ENCODE peak calls at places on chromosome 10, in seven cellular contexts. P is NCI-H460; J is GM12891; H is left lung; G is stimulated activated CD8-positive, alpha-beta memory T cell treated with anti-CD3 and anti-CD28 coated beads, Interleukin-7, amount 100 ng/mL, for 4 hours; L is fibroblast of pulmonary artery; K is Caco-2. M is an unnamed sample.
A peak's percentile ranks its signal among the peaks of the same experiment; 100 is the strongest.

GRCh38 chr10:70602665-70603438 is at the start of gene PRF1:
- DNase-seq in P (no peak), J (peak; percentile 59), H (no peak), G (peak; percentile 85), L (no peak), K (no peak), M (no peak)

GRCh38 chr10:128440513-128441160 is 314.4 kb upstream of the MKI67 start:
- DNase-seq in P (no peak), J (no peak), H (no peak), G (no peak), L (no peak), K (no peak), M (no peak)

GRCh38 chr10:34346516-34347150 is 468.5 kb downstream of the PARD3 start:
- DNase-seq in P (no peak), J (no peak), H (no peak), G (no peak), L (no peak), K (no peak), M (no peak)

GRCh38 chr10:124011464-124011863 is 81.9 kb downstream of the CHST15 start:
- DNase-seq in P (no peak), J (no peak), H (peak; percentile 22), G (no peak), L (no peak), K (no peak), M (no peak)

GRCh38 chr10:97868134-97868685 is 18.6 kb downstream of the GOLGA7B start:
- DNase-seq in P (no peak), J (no peak), H (no peak), G (no peak), L (no peak), K (no peak), M (no peak)

GRCh38 chr10:106175760-106176377 is 988.6 kb downstream of the SORCS1 start:
- DNase-seq in P (peak; percentile 36), J (no peak), H (no peak), G (no peak), L (peak; percentile 65), K (peak; percentile 2), M (peak; percentile 62)

GRCh38 chr10:6204341-6205191 is 1.8 kb downstream of the PFKFB3 start:
- DNase-seq in P (no peak), J (no peak), H (peak; percentile 77), G (no peak), L (peak; percentile 78), K (no peak), M (peak; percentile 89)

GRCh38 chr10:112224933-112225529 is 41.5 kb upstream of the GPAM start:
- DNase-seq in P (no peak), J (no peak), H (no peak), G (no peak), L (no peak), K (no peak), M (no peak)

GRCh38 chr10:17444062-17444714 is 10.2 kb downstream of the ST8SIA6 start:
- DNase-seq in P (no peak), J (no peak), H (no peak), G (no peak), L (no peak), K (no peak), M (no peak)

GRCh38 chr10:89095701-89096391 is 105.2 kb downstream of the FAS start:
- DNase-seq in P (no peak), J (no peak), H (no peak), G (no peak), L (no peak), K (no peak), M (no peak)

GRCh38 chr10:63520463-63521388 is 475 bp upstream of the REEP3 start:
- DNase-seq in P (peak; percentile 60), J (peak; percentile 50), H (peak; percentile 71), G (peak; percentile 47), L (peak; percentile 72), K (peak; percentile 91), M (no peak)

GRCh38 chr10:24249829-24250415 is 41.0 kb downstream of the KIAA1217 start:
- DNase-seq in P (no peak), J (no peak), H (no peak), G (no peak), L (peak; percentile 88), K (peak; percentile 43), M (peak; percentile 56)

GRCh38 chr10:128971324-128971723 is 495.7 kb upstream of the MGMT start:
- DNase-seq in P (no peak), J (no peak), H (no peak), G (no peak), L (no peak), K (no peak), M (no peak)

GRCh38 chr10:11610151-11610854 is 1.1 kb downstream of the USP6NL start:
- DNase-seq in P (no peak), J (no peak), H (no peak), G (no peak), L (peak; percentile 20), K (no peak), M (no peak)

GRCh38 chr10:27701971-27702537 is 43.6 kb downstream of the MKX start:
- DNase-seq in P (no peak), J (no peak), H (no peak), G (no peak), L (no peak), K (no peak), M (no peak)

GRCh38 chr10:109866168-109866994 is 56.9 kb downstream of the XPNPEP1 start:
- DNase-seq in P (no peak), J (no peak), H (no peak), G (no peak), L (peak; percentile 62), K (peak; percentile 15), M (peak; percentile 33)

GRCh38 chr10:88370713-88371112 is 212.4 kb downstream of the RNLS start:
- DNase-seq in P (no peak), J (no peak), H (no peak), G (no peak), L (no peak), K (no peak), M (no peak)

GRCh38 chr10:6678211-6678803 is 98.2 kb upstream of the PRKCQ start:
- DNase-seq in P (peak; percentile 39), J (no peak), H (no peak), G (peak; percentile 40), L (peak; percentile 67), K (peak; percentile 66), M (peak; percentile 49)

GRCh38 chr10:49611166-49611814 is 1.2 kb downstream of the SLC18A3 start:
- DNase-seq in P (no peak), J (no peak), H (no peak), G (no peak), L (no peak), K (no peak), M (no peak)

GRCh38 chr10:127216284-127216683 is 19.9 kb upstream of the INSYN2A start:
- DNase-seq in P (no peak), J (no peak), H (no peak), G (no peak), L (no peak), K (no peak), M (no peak)

GRCh38 chr10:19200211-19200610 is 151.6 kb downstream of the MALRD1 start:
- DNase-seq in P (no peak), J (no peak), H (no peak), G (no peak), L (no peak), K (no peak), M (no peak)

GRCh38 chr10:29702288-29703164 is 67.8 kb upstream of the SVIL start:
- DNase-seq in P (no peak), J (no peak), H (no peak), G (no peak), L (peak; percentile 37), K (no peak), M (no peak)

GRCh38 chr10:44043646-44044368 is 341.1 kb downstream of the CXCL12 start:
- DNase-seq in P (no peak), J (no peak), H (no peak), G (no peak), L (no peak), K (no peak), M (no peak)

GRCh38 chr10:72315054-72315453 is 39.7 kb downstream of the DNAJB12 start:
- DNase-seq in P (no peak), J (no peak), H (no peak), G (no peak), L (no peak), K (no peak), M (no peak)

GRCh38 chr10:4902571-4903011 is 60.6 kb upstream of the AKR1C1 start:
- DNase-seq in P (no peak), J (no peak), H (no peak), G (no peak), L (peak; percentile 77), K (no peak), M (peak; percentile 77)

GRCh38 chr10:112783653-112784426 is 166.2 kb upstream of the TCF7L2 start:
- DNase-seq in P (no peak), J (no peak), H (no peak), G (no peak), L (no peak), K (no peak), M (no peak)

GRCh38 chr10:49393757-49394156 is 2.1 kb downstream of the DRGX start:
- DNase-seq in P (no peak), J (no peak), H (no peak), G (no peak), L (no peak), K (no peak), M (no peak)

GRCh38 chr10:89887830-89888229 is 186.4 kb downstream of the KIF20B start:
- DNase-seq in P (no peak), J (no peak), H (no peak), G (no peak), L (no peak), K (no peak), M (no peak)

GRCh38 chr10:132397036-132397541 is at the start of gene PWWP2B:
- DNase-seq in P (no peak), J (peak; percentile 75), H (no peak), G (peak; percentile 68), L (peak; percentile 23), K (peak; percentile 69), M (no peak)